ENCODE peak calls at places on chromosomes 11 and 22, in seven cellular contexts. A is A549, B is iris pigment epithelial cell, G is body of pancreas, S is OCI-LY7, Y is NCI-H446, U is iPS DF 6.9. M is an unnamed sample.

GRCh38 chr11:96028746-96029145 is 104.8 kb upstream of the MTMR2 start:
- DNase-seq in A (no peak), B (no peak), G (no peak), S (no peak), Y (no peak), U (no peak), M (no peak)

GRCh38 chr22:39999144-39999757 is 4.5 kb downstream of the FAM83F start:
- DNase-seq in A (peak), B (peak), G (no peak), S (peak), Y (no peak), U (no peak), M (no peak)

GRCh38 chr11:19646921-19647320 is 65.7 kb upstream of the NAV2 start:
- DNase-seq in A (no peak), B (peak), G (peak), S (no peak), Y (no peak), U (no peak), M (no peak)

GRCh38 chr22:26825960-26826359 is 168.6 kb downstream of the MIAT start:
- DNase-seq in A (no peak), B (no peak), G (no peak), S (no peak), Y (no peak), U (no peak), M (no peak)

GRCh38 chr11:64652586-64653387 is 61.8 kb downstream of the SLC22A12 start:
- DNase-seq in A (peak), B (peak), G (peak), S (peak), Y (peak), U (no peak), M (peak)

GRCh38 chr11:9138612-9139579 is 47.5 kb upstream of the SCUBE2 start:
- DNase-seq in A (peak), B (peak), G (peak), S (no peak), Y (peak), U (no peak), M (peak)

GRCh38 chr11:18594999-18595749 is 4.4 kb upstream of the MISFA start:
- DNase-seq in A (no peak), B (peak), G (no peak), S (no peak), Y (no peak), U (no peak), M (no peak)

GRCh38 chr11:76724162-76724768 is 53.7 kb upstream of the LRRC32 start:
- DNase-seq in A (no peak), B (no peak), G (no peak), S (no peak), Y (no peak), U (no peak), M (no peak)

GRCh38 chr11:111177037-111177988 is 68.2 kb upstream of the POU2AF2 start:
- DNase-seq in A (no peak), B (no peak), G (no peak), S (peak), Y (no peak), U (no peak), M (no peak)

GRCh38 chr11:6526411-6527135 is 29.5 kb downstream of the DNHD1 start:
- DNase-seq in A (no peak), B (no peak), G (no peak), S (no peak), Y (no peak), U (no peak), M (no peak)

GRCh38 chr11:27839226-27839913 is 139.1 kb upstream of the BDNF start:
- DNase-seq in A (no peak), B (peak), G (no peak), S (peak), Y (peak), U (no peak), M (no peak)

GRCh38 chr11:37946155-37946766 is 1348.2 kb upstream of the RAG2 start:
- DNase-seq in A (no peak), B (peak), G (peak), S (peak), Y (peak), U (peak), M (peak)

GRCh38 chr11:107929611-107930200 is 1.5 kb downstream of the RAB39A start:
- DNase-seq in A (no peak), B (no peak), G (no peak), S (no peak), Y (peak), U (no peak), M (no peak)

GRCh38 chr11:118658372-118659313 is 20.8 kb downstream of the TREH start:
- DNase-seq in A (no peak), B (no peak), G (no peak), S (no peak), Y (no peak), U (no peak), M (no peak)

GRCh38 chr22:39125622-39126021 is 26.9 kb downstream of the CBX7 start:
- DNase-seq in A (no peak), B (no peak), G (no peak), S (no peak), Y (no peak), U (no peak), M (no peak)

GRCh38 chr11:123558536-123559315 is 95.7 kb downstream of the SCN3B start:
- DNase-seq in A (no peak), B (no peak), G (no peak), S (no peak), Y (no peak), U (no peak), M (no peak)

GRCh38 chr11:75583710-75584658 is 21.9 kb downstream of the SERPINH1 start:
- DNase-seq in A (no peak), B (peak), G (peak), S (no peak), Y (no peak), U (no peak), M (peak)

GRCh38 chr22:41181349-41182241 is 23.5 kb upstream of the L3MBTL2 start:
- DNase-seq in A (no peak), B (peak), G (no peak), S (no peak), Y (no peak), U (no peak), M (no peak)

GRCh38 chr22:37157516-37158289 is 8.0 kb upstream of the IL2RB start:
- DNase-seq in A (no peak), B (peak), G (no peak), S (no peak), Y (no peak), U (no peak), M (peak)

GRCh38 chr22:43439368-43440102 is 27.7 kb downstream of the MPPED1 start:
- DNase-seq in A (no peak), B (no peak), G (no peak), S (no peak), Y (no peak), U (no peak), M (no peak)

GRCh38 chr11:77374108-77374507 is 72.6 kb upstream of the GDPD4 start:
- DNase-seq in A (no peak), B (peak), G (no peak), S (no peak), Y (no peak), U (no peak), M (no peak)

GRCh38 chr11:78022397-78023396 is at the start of gene KCTD14:
- DNase-seq in A (no peak), B (no peak), G (peak), S (no peak), Y (peak), U (no peak), M (peak)

GRCh38 chr11:2587132-2587930 is 112.5 kb downstream of the KCNQ1OT1 start:
- DNase-seq in A (no peak), B (no peak), G (peak), S (no peak), Y (no peak), U (no peak), M (peak)